ENCODE peak calls at places on chromosomes 7 and 10, in ten cellular contexts. B is foreskin fibroblast, E is right atrium auricular region, N is dorsolateral prefrontal cortex, L is AG04450, R is heart right ventricle, O is fibroblast of pulmonary artery, K is A549, Y is transverse colon, H is epithelial cell of esophagus. A is an unnamed sample.

GRCh38 chr7:55171157-55171556 is 152.3 kb downstream of the EGFR start:
- DNase-seq in R (no peak), E (no peak), K (no peak), Y (no peak), O (no peak), L (no peak), H (no peak), B (no peak), N (no peak), A (no peak)

GRCh38 chr7:70638381-70639128 is 493.4 kb upstream of the GALNT17 start:
- DNase-seq in O (no peak), E (no peak), Y (no peak), H (no peak), L (no peak), B (peak), R (no peak), K (no peak), N (no peak), A (no peak)

GRCh38 chr7:38796636-38797501 is 112.1 kb downstream of the VPS41 start:
- DNase-seq in N (no peak), H (peak), O (peak), B (peak), Y (peak), K (peak), E (no peak), L (peak), R (peak), A (peak)

GRCh38 chr10:74333174-74333573 is 182.2 kb downstream of the ADK start:
- DNase-seq in R (no peak), H (no peak), B (peak), O (peak), K (no peak), Y (no peak), N (no peak), E (no peak), L (peak), A (peak)

GRCh38 chr7:44275146-44275545 is 50.2 kb downstream of the CAMK2B start:
- DNase-seq in E (no peak), H (no peak), B (no peak), N (peak), Y (no peak), R (no peak), L (no peak), O (no peak), K (no peak), A (no peak)

GRCh38 chr7:17485368-17485767 is 186.9 kb downstream of the AHR start:
- DNase-seq in Y (no peak), E (no peak), R (no peak), N (no peak), O (no peak), L (no peak), H (no peak), K (no peak), B (no peak), A (no peak)

GRCh38 chr10:1187151-1187854 is 131.1 kb downstream of the WDR37 start:
- DNase-seq in K (no peak), H (peak), O (no peak), E (no peak), B (no peak), L (no peak), N (peak), R (no peak), Y (no peak), A (no peak)

GRCh38 chr7:120445276-120445675 is 172.3 kb downstream of the KCND2 start:
- DNase-seq in O (no peak), R (no peak), B (no peak), E (no peak), L (no peak), H (peak), N (no peak), K (no peak), Y (no peak), A (no peak)

GRCh38 chr7:141695803-141696289 is 6.1 kb downstream of the DENND11 start:
- DNase-seq in Y (peak), R (no peak), N (no peak), H (peak), O (no peak), B (no peak), L (no peak), E (no peak), K (peak), A (no peak)

GRCh38 chr10:110209926-110210662 is 2.7 kb downstream of the MXI1 start:
- DNase-seq in R (peak), O (peak), K (peak), Y (peak), B (peak), N (no peak), H (peak), L (no peak), E (no peak), A (peak)

GRCh38 chr7:142885311-142886230 is at the start of gene TRPV6:
- DNase-seq in K (no peak), L (no peak), B (no peak), O (no peak), R (no peak), Y (peak), E (no peak), N (no peak), H (peak), A (no peak)

GRCh38 chr10:97599272-97599619 is 9.7 kb downstream of the C10orf62 start:
- DNase-seq in E (no peak), Y (no peak), N (no peak), R (no peak), K (no peak), B (no peak), H (no peak), O (no peak), L (no peak), A (no peak)

GRCh38 chr7:140349172-140349771 is 49.1 kb downstream of the SLC37A3 start:
- DNase-seq in H (no peak), R (no peak), N (no peak), Y (no peak), K (no peak), L (no peak), E (no peak), O (peak), B (peak), A (peak)

GRCh38 chr7:4638781-4639575 is 43.1 kb upstream of the FOXK1 start:
- DNase-seq in N (no peak), E (no peak), O (no peak), L (no peak), K (no peak), R (no peak), Y (no peak), H (no peak), B (no peak), A (no peak)

GRCh38 chr7:106523482-106523881 is 137.5 kb downstream of the CCDC71L start:
- DNase-seq in R (no peak), L (no peak), O (no peak), Y (no peak), K (no peak), H (no peak), B (no peak), E (no peak), N (no peak), A (no peak)

GRCh38 chr7:17772581-17773288 is 167.6 kb downstream of the SNX13 start:
- DNase-seq in R (no peak), B (peak), H (no peak), O (no peak), L (no peak), Y (no peak), E (no peak), N (no peak), K (no peak), A (peak)

GRCh38 chr10:88049204-88049603 is 185.8 kb downstream of the PTEN start:
- DNase-seq in Y (no peak), B (no peak), E (no peak), K (no peak), R (no peak), O (no peak), L (no peak), H (no peak), N (no peak), A (no peak)

GRCh38 chr10:129778571-129778970 is 185.5 kb downstream of the EBF3 start:
- DNase-seq in O (no peak), K (no peak), H (no peak), B (no peak), R (no peak), Y (no peak), L (no peak), N (no peak), E (no peak), A (no peak)

GRCh38 chr7:142583424-142583823 is 165.8 kb upstream of the PRSS1 start:
- DNase-seq in B (peak), K (peak), H (peak), N (no peak), O (peak), E (no peak), L (peak), R (no peak), Y (no peak), A (peak)

GRCh38 chr10:111034598-111035310 is 42.1 kb upstream of the ADRA2A start:
- DNase-seq in K (no peak), Y (no peak), R (no peak), B (peak), L (no peak), E (no peak), H (no peak), N (no peak), O (peak), A (peak)

GRCh38 chr7:30510124-30511074 is 5.8 kb upstream of the GGCT start:
- DNase-seq in N (no peak), K (peak), E (no peak), O (peak), R (no peak), L (no peak), H (peak), Y (peak), B (peak), A (peak)

GRCh38 chr7:101243786-101244384 is 996 bp downstream of the FIS1 start:
- DNase-seq in H (no peak), E (no peak), R (peak), O (peak), Y (no peak), N (peak), K (no peak), B (peak), L (no peak), A (peak)

DNA sequence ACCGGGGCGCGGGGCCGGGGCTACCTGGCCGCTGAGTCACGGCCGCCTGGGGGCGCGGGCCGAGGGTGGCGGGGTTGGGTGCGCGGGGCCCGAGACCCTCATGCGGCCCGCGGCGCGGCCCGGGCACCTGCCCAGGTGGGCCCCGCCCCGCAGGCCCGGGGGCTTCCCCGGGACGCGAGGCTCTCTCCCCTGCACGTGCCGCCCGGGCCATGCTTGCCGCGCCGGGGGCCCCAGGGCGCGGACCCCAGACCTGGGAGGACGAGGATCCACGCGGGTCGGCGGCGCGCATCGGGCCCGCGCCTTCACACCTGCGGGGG is 402 bp downstream of the MAFK start:
- DNase-seq in O (no peak), L (no peak), E (no peak), K (no peak), H (no peak), Y (no peak), B (no peak), R (no peak), N (no peak), A (no peak)
- TF ChIP-seq CTCF in O (no peak), L (no peak), E (no peak), K (no peak), H (no peak), Y (no peak), B (no peak), R (no peak), N (no peak), A (no peak)

GRCh38 chr10:28283251-28283650 is 19.6 kb downstream of the MPP7 start:
- DNase-seq in R (no peak), O (no peak), H (no peak), K (no peak), E (no peak), B (no peak), L (no peak), N (no peak), Y (no peak), A (no peak)

GRCh38 chr10:28281726-28282325 is 21.0 kb downstream of the MPP7 start:
- DNase-seq in Y (no peak), E (no peak), H (no peak), L (no peak), K (no peak), B (peak), O (no peak), N (no peak), R (no peak), A (no peak)

GRCh38 chr10:28285816-28286215 is 17.0 kb downstream of the MPP7 start:
- DNase-seq in H (peak), K (no peak), R (no peak), B (no peak), O (no peak), Y (no peak), L (no peak), E (no peak), N (no peak), A (no peak)

GRCh38 chr10:28282341-28282740 is 20.5 kb downstream of the MPP7 start:
- DNase-seq in O (no peak), K (no peak), L (no peak), E (no peak), H (no peak), N (no peak), R (no peak), Y (no peak), B (no peak), A (no peak)

GRCh38 chr10:28284126-28284525 is 18.7 kb downstream of the MPP7 start:
- DNase-seq in Y (no peak), K (no peak), R (no peak), O (no peak), L (no peak), B (no peak), H (peak), E (no peak), N (no peak), A (no peak)
- H3K4me3 ChIP-seq in Y (no peak), K (no peak), R (no peak), O (no peak), L (no peak), B (no peak), H (no peak), E (no peak), N (no peak), A (no peak)

DNA sequence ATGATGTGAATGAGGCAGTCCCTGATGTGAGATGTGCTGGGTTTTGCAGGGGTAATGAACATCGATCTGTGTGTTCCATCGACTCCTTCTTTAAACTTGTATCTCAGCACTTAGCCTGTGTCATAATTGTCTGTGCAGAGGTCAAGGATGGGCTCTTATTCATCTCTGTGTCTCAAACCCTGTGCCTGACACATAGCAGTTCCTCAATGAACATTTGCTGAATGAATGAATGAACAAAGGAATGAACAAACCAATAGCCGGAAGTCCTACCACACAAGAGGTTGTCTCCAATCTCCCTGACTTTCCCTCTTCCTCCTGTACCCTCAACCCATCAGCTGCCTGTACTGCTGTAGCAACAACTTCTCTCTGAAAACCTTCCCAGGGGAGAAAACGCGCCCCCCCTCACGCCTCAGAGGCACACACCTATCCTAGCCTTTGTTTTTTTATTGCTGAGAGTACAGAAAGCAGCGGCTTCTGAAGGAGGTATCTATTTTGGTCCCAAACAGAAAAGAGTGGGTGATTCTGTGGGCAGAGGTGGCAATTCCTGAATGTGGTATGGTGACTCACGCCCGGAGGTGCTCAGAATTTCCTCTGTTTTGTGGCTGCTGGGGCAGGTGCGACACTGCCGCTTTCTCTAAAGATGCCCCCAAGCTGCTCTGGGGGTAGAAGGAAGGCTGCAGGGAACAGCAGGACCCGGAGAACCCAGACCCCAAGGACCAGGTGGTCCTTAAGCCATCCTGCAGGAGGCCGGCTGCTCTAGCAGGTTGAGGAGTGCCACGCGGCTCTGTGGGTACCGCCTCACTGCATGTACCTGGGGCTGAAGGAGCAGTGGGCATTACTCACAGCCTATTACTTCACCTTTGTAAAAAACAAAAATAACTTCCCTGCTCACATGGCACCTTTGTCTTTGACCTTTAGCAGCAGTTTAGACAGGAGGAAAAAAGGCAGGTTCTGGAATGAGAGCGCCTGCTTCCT is 9.6 kb downstream of the IL2RA start:
- DNase-seq in L (no peak), H (peak), Y (peak), B (no peak), O (no peak), N (no peak), E (no peak), R (no peak), K (no peak), A (no peak)
- TF ChIP-seq CTCF in L (no peak), H (no peak), Y (no peak), B (no peak), O (no peak), N (no peak), E (no peak), R (no peak), K (no peak), A (no peak)

GRCh38 chr10:44575601-44576380 is 190.9 kb upstream of the CXCL12 start:
- DNase-seq in N (no peak), R (no peak), K (no peak), E (no peak), B (no peak), H (no peak), L (no peak), Y (no peak), O (no peak), A (no peak)

GRCh38 chr10:44574596-44575480 is 189.9 kb upstream of the CXCL12 start:
- DNase-seq in N (no peak), L (no peak), E (no peak), K (no peak), H (no peak), Y (no peak), B (no peak), O (no peak), R (no peak), A (no peak)

GRCh38 chr10:44577533-44577932 is 192.6 kb upstream of the CXCL12 start:
- DNase-seq in L (no peak), R (no peak), N (no peak), B (no peak), H (no peak), Y (no peak), O (no peak), K (no peak), E (no peak), A (no peak)

GRCh38 chr10:44578271-44578670 is 193.4 kb upstream of the CXCL12 start:
- DNase-seq in B (no peak), Y (no peak), N (no peak), K (no peak), O (no peak), E (no peak), R (no peak), H (no peak), L (no peak), A (no peak)

GRCh38 chr10:44576715-44577191 is 191.9 kb upstream of the CXCL12 start:
- DNase-seq in K (no peak), O (peak), E (no peak), Y (no peak), H (no peak), R (peak), L (no peak), B (peak), N (no peak), A (peak)
- H3K4me3 ChIP-seq in K (no peak), O (no peak), E (no peak), Y (no peak), H (no peak), R (no peak), L (no peak), B (no peak), N (no peak), A (no peak)

GRCh38 chr10:58017719-58018367 is 249.9 kb downstream of the IPMK start:
- DNase-seq in O (peak), N (no peak), K (peak), B (peak), L (peak), H (peak), E (no peak), Y (no peak), R (no peak), A (peak)
- TF ChIP-seq CTCF in O (peak), N (no peak), K (peak), B (peak), L (peak), H (no peak), E (no peak), Y (no peak), R (no peak), A (peak)

DNA sequence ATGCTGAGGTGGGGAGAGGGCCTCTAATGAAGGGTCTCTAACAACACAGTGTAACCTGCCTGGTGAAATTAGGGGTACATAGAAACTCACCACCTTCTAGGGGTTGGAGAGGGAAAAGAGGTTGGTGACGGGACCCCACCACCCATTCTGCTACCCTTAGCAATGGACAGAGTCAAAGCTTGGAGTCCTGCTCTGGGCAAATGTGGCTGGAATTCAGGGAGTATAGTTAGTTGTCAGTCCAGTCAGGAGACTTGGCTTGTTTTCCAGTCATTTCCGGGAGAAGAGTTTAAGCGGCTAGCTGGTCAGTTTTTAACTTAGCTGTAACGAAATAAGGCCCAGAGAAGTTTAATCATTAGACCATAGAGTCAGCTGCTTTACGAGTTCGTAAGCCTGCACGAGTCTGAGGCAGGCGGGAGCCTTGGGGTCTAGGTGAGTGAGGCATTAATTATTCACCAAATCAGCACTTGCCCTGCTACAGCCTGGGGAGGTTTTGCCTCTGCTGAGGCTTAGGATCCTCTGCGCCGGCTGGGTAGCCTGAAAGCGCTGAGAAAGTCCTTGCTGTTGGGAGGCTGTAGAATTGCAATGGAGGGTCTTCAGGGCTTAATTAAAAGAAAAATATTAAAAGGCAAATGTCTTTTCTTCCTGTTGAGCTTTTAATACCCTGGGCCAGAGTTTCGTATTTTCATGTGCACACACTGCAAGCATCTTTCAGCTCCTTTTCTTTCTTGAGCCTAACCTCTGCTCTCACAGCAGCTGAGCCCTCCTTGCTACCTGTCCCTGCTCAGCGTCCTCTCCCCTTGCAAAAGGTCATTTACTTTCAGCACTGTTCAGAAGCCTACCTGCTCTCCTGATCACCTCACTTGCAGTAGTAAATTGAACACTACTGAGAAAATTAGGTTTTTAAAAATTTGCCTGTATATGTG is 1.5 kb upstream of the LAMB1 start:
- DNase-seq in R (peak), H (peak), K (peak), N (no peak), L (no peak), O (peak), E (no peak), Y (no peak), B (peak), A (peak)
- H3K4me3 ChIP-seq in R (no peak), H (no peak), K (peak), N (no peak), L (no peak), O (peak), E (no peak), Y (no peak), B (no peak), A (no peak)

DNA sequence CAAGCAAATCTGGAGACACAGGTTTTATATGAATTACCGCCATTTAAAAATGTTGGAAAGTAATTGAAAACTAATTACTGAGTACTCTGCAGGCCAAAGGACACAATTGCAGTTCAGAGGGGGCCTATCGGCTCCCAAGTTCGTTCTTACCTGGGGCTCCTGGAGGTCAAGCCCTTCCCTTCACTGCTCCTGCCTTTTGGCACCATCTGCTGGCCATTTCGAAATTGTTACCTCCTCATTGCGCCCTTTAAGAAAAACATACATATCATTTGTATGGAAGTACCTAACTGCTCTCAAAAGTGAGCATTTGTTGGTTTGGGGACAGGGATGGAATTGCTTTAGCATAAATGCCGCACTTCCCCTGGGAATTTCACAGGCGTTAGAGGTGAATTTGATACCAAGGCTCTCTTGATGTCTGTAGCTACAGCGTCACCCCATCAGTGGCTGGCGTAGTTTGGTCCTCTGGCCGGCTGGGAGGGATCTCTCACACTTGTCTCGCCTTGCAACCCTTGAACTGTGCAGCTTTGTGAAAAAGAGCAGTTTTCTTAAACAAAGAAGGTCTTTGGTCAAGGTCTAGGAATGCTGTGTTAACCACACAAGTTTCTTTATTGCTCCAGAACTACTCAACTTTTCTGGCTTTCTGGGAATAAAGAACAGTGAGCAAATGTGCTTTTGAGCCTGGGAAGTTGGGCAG is 219.9 kb downstream of the ARHGAP21 start:
- DNase-seq in N (no peak), O (peak), R (peak), H (peak), Y (peak), K (peak), L (peak), E (no peak), B (peak), A (peak)
- TF ChIP-seq CTCF in N (peak), O (peak), R (peak), H (peak), Y (peak), K (peak), L (peak), E (no peak), B (peak), A (peak)